ENCODE peak calls at places on chromosome 20, in ten cellular contexts. Q, P, I, E, Z, G, U, L, W and F are unnamed samples.

GRCh38 chr20:53668981-53669380 is 75.3 kb upstream of the ZNF217 start:
- DNase-seq in Q (no peak), W (no peak), U (no peak), Z (no peak), I (no peak), G (no peak), L (no peak), E (no peak), P (no peak), F (no peak)

GRCh38 chr20:44264287-44264686 is 17.2 kb downstream of the GDAP1L1 start:
- DNase-seq in W (peak; percentile 38), E (no peak), G (peak; percentile 70), Q (no peak), U (no peak), L (no peak), Z (no peak), P (no peak), I (no peak), F (no peak)

GRCh38 chr20:57450419-57450818 is 59.2 kb downstream of the RBM38 start:
- DNase-seq in Q (peak; percentile 70), E (peak; percentile 50), Z (peak; percentile 85), W (peak; percentile 99), L (no peak), U (peak; percentile 41), P (no peak), G (no peak), I (peak; percentile 80), F (peak; percentile 74)

GRCh38 chr20:58192567-58192966 is 35.9 kb downstream of the ANKRD60 start:
- DNase-seq in E (no peak), Q (no peak), P (no peak), L (no peak), U (no peak), G (no peak), W (peak; percentile 20), Z (no peak), I (no peak), F (no peak)

GRCh38 chr20:13870349-13870748 is 85.5 kb downstream of the NDUFAF5 start:
- DNase-seq in Q (no peak), I (no peak), W (peak; percentile 30), E (no peak), P (no peak), G (no peak), Z (no peak), U (no peak), L (no peak), F (no peak)

GRCh38 chr20:63071541-63072181 is 64.9 kb upstream of the BHLHE23 start:
- DNase-seq in I (peak; percentile 48), Q (peak; percentile 25), P (peak; percentile 86), W (no peak), U (peak; percentile 59), L (no peak), E (no peak), G (peak; percentile 63), Z (peak; percentile 40), F (peak; percentile 54)

GRCh38 chr20:49629606-49630005 is 61.7 kb upstream of the PTGIS start:
- DNase-seq in L (no peak), E (no peak), I (no peak), P (no peak), W (no peak), U (no peak), Z (no peak), G (no peak), Q (no peak), F (no peak)

GRCh38 chr20:63216849-63217471 is 1.0 kb upstream of the YTHDF1 start:
- DNase-seq in E (no peak), I (no peak), U (no peak), L (no peak), Q (no peak), Z (no peak), G (peak; percentile 63), P (no peak), W (no peak), F (no peak)

GRCh38 chr20:33415948-33416347 is 14.6 kb upstream of the CDK5RAP1 start:
- DNase-seq in G (no peak), E (no peak), Z (no peak), U (peak; percentile 62), W (peak; percentile 38), Q (peak; percentile 69), I (peak; percentile 79), L (no peak), P (peak; percentile 55), F (peak; percentile 47)

GRCh38 chr20:34066476-34067090 is 45.5 kb downstream of the EIF2S2 start:
- DNase-seq in P (peak; percentile 22), G (no peak), Z (no peak), W (no peak), E (no peak), Q (no peak), L (no peak), I (no peak), U (peak; percentile 78), F (peak; percentile 57)

GRCh38 chr20:53981752-53982437 is 88.5 kb downstream of the BCAS1 start:
- DNase-seq in L (no peak), E (no peak), W (no peak), G (no peak), Z (no peak), Q (no peak), P (peak; percentile 65), U (no peak), I (no peak), F (no peak)

GRCh38 chr20:35820715-35821114 is 48.9 kb downstream of the PHF20 start:
- DNase-seq in G (no peak), P (peak; percentile 59), W (no peak), E (no peak), I (no peak), U (peak; percentile 44), Q (peak; percentile 52), L (no peak), Z (no peak), F (peak; percentile 39)

GRCh38 chr20:52313335-52313963 is 121.9 kb upstream of the ZFP64 start:
- DNase-seq in L (no peak), W (no peak), G (peak; percentile 70), P (peak; percentile 53), E (no peak), I (no peak), Z (no peak), Q (no peak), U (peak; percentile 13), F (peak; percentile 64)

GRCh38 chr20:63941282-63942060 is 14.7 kb downstream of the UCKL1 start:
- DNase-seq in G (peak; percentile 69), W (no peak), Z (peak; percentile 90), E (peak; percentile 84), Q (peak; percentile 74), L (peak; percentile 55), P (peak; percentile 23), I (peak; percentile 77), U (no peak), F (no peak)

GRCh38 chr20:60069626-60070025 is 111.4 kb downstream of the CDH26 start:
- DNase-seq in I (no peak), L (no peak), Z (no peak), W (no peak), P (no peak), E (no peak), U (no peak), Q (no peak), G (peak; percentile 31), F (no peak)
- TF ChIP-seq CTCF in I (no peak), L (no peak), Z (no peak), W (no peak), P (no peak), E (no peak), U (no peak), Q (no peak), G (no peak), F (no peak)

GRCh38 chr20:61357119-61357518 is 105.1 kb downstream of the CDH4 start:
- DNase-seq in Z (no peak), G (no peak), Q (no peak), U (no peak), W (no peak), E (no peak), P (no peak), I (no peak), L (no peak), F (no peak)
- H3K4me3 ChIP-seq in Z (no peak overlapping the region), G (no peak overlapping the region), Q (no peak overlapping the region), U (no peak overlapping the region), W (no peak overlapping the region), E (no peak overlapping the region), P (no peak overlapping the region), I (no peak overlapping the region), L (no peak overlapping the region), F (no peak overlapping the region)

GRCh38 chr20:37275125-37275524 is 13.5 kb upstream of the GHRH start:
- DNase-seq in P (no peak), I (no peak), G (no peak), L (no peak), Q (no peak), Z (no peak), W (peak; percentile 87), U (no peak), E (no peak), F (no peak)

GRCh38 chr20:37277253-37277593 is 12.2 kb upstream of the MANBAL start:
- DNase-seq in Q (no peak), I (no peak), W (no peak), E (no peak), G (no peak), L (no peak), Z (no peak), P (no peak), U (no peak), F (no peak)

GRCh38 chr20:37273988-37274387 is 12.4 kb upstream of the GHRH start:
- DNase-seq in W (no peak), P (no peak), E (no peak), Q (no peak), G (no peak), U (no peak), I (no peak), L (no peak), Z (no peak), F (no peak)

GRCh38 chr20:37278966-37279590 is 10.4 kb upstream of the MANBAL start:
- DNase-seq in P (peak; percentile 18), I (no peak), W (no peak), L (no peak), U (peak; percentile 33), Z (no peak), G (peak; percentile 82), Q (no peak), E (no peak), F (peak; percentile 75)

GRCh38 chr20:37276494-37277252 is 12.8 kb upstream of the MANBAL start:
- DNase-seq in I (no peak), E (no peak), Z (no peak), Q (peak; percentile 56), W (peak; percentile 27), P (peak; percentile 89), L (no peak), G (no peak), U (peak; percentile 86), F (peak; percentile 76)
- TF ChIP-seq CTCF in I (peak; percentile 38), E (no peak), Z (no peak), Q (no peak), W (no peak), P (peak; percentile 42), L (peak; percentile 21), G (no peak), U (peak; percentile 39), F (peak; percentile 62)

DNA sequence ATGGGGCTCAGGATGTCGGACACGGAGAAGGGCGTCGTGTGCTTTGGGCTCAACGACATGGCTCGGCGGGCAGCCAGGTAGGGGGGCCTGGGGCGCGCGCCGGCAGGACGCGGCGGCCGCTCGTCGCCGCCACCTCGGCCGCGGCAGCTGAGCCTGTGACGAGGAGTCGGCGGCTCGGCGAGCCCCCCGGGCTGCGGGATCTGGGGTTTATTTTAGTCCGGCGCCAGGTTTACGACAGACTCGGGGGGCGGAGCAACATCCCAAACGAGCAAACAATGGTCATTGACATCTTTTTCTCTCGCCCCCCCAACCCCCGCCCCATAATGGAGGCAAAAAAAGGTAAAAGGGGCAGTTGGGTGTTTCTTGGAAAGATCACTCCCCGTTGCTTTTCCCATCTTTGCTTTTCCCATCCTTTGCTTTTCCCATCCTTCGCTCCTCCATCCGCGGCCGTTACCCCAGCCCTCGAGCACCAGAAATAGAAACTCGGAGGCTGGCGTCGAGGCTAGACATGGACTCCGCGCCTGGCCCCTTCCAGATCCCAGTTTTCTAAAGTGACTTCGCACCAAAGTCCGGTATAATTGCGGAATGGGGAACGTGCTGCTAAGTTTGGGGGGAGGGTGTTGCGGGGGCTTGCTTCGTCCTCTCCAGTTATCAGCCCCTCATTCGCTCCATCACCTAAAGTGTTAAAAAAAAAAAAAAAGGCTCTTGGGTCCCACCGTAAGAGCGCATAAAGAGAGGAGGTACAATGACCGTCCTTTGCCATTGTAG is at the start of gene NKX2-4:
- DNase-seq in G (no peak), I (no peak), Q (no peak), L (no peak), Z (no peak), E (no peak), W (no peak), P (no peak), U (no peak), F (no peak)
- H3K4me3 ChIP-seq in G (no peak within 1 kb of the TSS), I (peak within 1 kb of the TSS; percentile 16), Q (no peak within 1 kb of the TSS), L (peak within 1 kb of the TSS; percentile 36), Z (peak within 1 kb of the TSS; percentile 26), E (no peak within 1 kb of the TSS), W (no peak within 1 kb of the TSS), P (no peak within 1 kb of the TSS), U (no peak within 1 kb of the TSS), F (no peak within 1 kb of the TSS)